ENCODE peak calls at places on chromosomes 7 and 10, in four cellular contexts. T, A, H and F are unnamed samples.

GRCh38 chr10:77374189-77374656 is 263.4 kb downstream of the KCNMA1 start:
- DNase-seq in T (no peak), A (no peak), H (no peak), F (no peak)

GRCh38 chr10:119501690-119502089 is 40.8 kb downstream of the RGS10 start:
- DNase-seq in T (no peak), A (no peak), H (no peak), F (no peak)

GRCh38 chr10:131212763-131213325 is 98.7 kb downstream of the TCERG1L start:
- DNase-seq in T (no peak), A (no peak), H (no peak), F (peak; percentile 20)

GRCh38 chr7:35793225-35793579 is 7.7 kb upstream of the SEPTIN7 start:
- DNase-seq in T (peak; percentile 13), A (peak; percentile 4), H (no peak), F (no peak)

GRCh38 chr7:73504017-73504416 is 18.1 kb downstream of the BAZ1B start:
- DNase-seq in T (no peak), A (no peak), H (no peak), F (no peak)

GRCh38 chr7:30667172-30667571 is 15.1 kb downstream of the CRHR2 start:
- DNase-seq in T (no peak), A (no peak), H (no peak), F (no peak)

GRCh38 chr7:99385564-99385963 is 11.0 kb downstream of the ARPC1B start:
- DNase-seq in T (no peak), A (no peak), H (no peak), F (no peak)

GRCh38 chr7:112205348-112206237 is 606 bp downstream of the DOCK4 start:
- DNase-seq in T (peak; percentile 70), A (peak; percentile 71), H (peak; percentile 54), F (peak; percentile 80)

GRCh38 chr7:6106140-6106904 is 75.1 kb downstream of the ANKRD61 start:
- DNase-seq in T (no peak), A (peak; percentile 23), H (no peak), F (no peak)

GRCh38 chr10:1400129-1400865 is 337.0 kb downstream of the ADARB2 start:
- DNase-seq in T (no peak), A (no peak), H (no peak), F (no peak)

GRCh38 chr10:88374392-88375145 is 208.5 kb downstream of the RNLS start:
- DNase-seq in T (no peak), A (peak; percentile 48), H (no peak), F (no peak)

GRCh38 chr7:149196151-149196704 is 882 bp downstream of the ZNF282 start:
- DNase-seq in T (no peak), A (no peak), H (no peak), F (no peak)

GRCh38 chr7:4748267-4748666 is 27.2 kb upstream of the AP5Z1 start:
- DNase-seq in T (no peak), A (no peak), H (no peak), F (no peak)

GRCh38 chr7:97421307-97421905 is 303.9 kb downstream of the SDHAF3 start:
- DNase-seq in T (no peak), A (no peak), H (no peak), F (no peak)

GRCh38 chr10:60384708-60385398 is 4.8 kb downstream of the ANK3 start:
- DNase-seq in T (peak; percentile 23), A (peak; percentile 99), H (peak; percentile 37), F (no peak)

GRCh38 chr7:35828817-35829216 is 28.0 kb downstream of the SEPTIN7 start:
- DNase-seq in T (no peak), A (no peak), H (no peak), F (no peak)

GRCh38 chr10:21281765-21282484 is 243.6 kb downstream of the SKIDA1 start:
- DNase-seq in T (no peak), A (no peak), H (no peak), F (no peak)

GRCh38 chr10:88386878-88387773 is 196.0 kb downstream of the RNLS start:
- DNase-seq in T (peak; percentile 15), A (peak; percentile 93), H (peak; percentile 33), F (no peak)

GRCh38 chr7:109751241-109751640 is 1181.6 kb downstream of the DNAJB9 start:
- DNase-seq in T (no peak), A (no peak), H (peak; percentile 34), F (no peak)

GRCh38 chr10:50469778-50470193 is 154.0 kb downstream of the SGMS1 start:
- DNase-seq in T (no peak), A (no peak), H (no peak), F (no peak)

GRCh38 chr7:101234636-101235035 is 3.0 kb downstream of the CLDN15 start:
- DNase-seq in T (no peak), A (no peak), H (no peak), F (no peak)

DNA sequence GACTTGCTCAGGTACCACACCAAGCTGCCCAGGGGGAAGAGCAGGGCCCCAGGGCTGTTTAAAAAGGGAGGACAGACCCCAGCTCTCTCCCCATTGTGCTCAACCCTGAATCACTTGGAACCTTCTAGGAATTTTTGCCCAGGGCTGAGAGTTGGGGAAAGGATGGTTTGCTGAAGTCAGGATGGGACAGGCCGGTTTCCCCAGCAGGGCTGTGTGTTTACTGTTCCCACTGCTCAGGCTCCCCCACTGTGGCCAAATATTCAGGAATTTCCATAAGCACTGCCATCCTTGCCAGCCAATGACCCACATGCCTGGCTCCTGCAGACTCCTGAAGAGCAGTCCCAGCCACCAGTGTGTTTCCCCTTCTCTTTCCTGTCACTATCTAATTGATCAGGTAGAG is 120.7 kb downstream of the WDFY4 start:
- DNase-seq in T (no peak), A (no peak), H (no peak), F (no peak)
- H3K4me3 ChIP-seq in T (no peak overlapping the region), A (no peak overlapping the region), H (no peak overlapping the region), F (no peak overlapping the region)

GRCh38 chr7:130901209-130901783 is 167.3 kb upstream of the KLF14 start:
- DNase-seq in T (peak; percentile 71), A (peak; percentile 99), H (peak; percentile 74), F (peak; percentile 85)

GRCh38 chr7:130899071-130899451 is 165.1 kb upstream of the KLF14 start:
- DNase-seq in T (no peak), A (no peak), H (no peak), F (no peak)

GRCh38 chr7:130899638-130900401 is 165.8 kb upstream of the KLF14 start:
- DNase-seq in T (no peak), A (no peak), H (no peak), F (no peak)

GRCh38 chr7:130902755-130903357 is 168.8 kb upstream of the KLF14 start:
- DNase-seq in T (no peak), A (no peak), H (no peak), F (no peak)

DNA sequence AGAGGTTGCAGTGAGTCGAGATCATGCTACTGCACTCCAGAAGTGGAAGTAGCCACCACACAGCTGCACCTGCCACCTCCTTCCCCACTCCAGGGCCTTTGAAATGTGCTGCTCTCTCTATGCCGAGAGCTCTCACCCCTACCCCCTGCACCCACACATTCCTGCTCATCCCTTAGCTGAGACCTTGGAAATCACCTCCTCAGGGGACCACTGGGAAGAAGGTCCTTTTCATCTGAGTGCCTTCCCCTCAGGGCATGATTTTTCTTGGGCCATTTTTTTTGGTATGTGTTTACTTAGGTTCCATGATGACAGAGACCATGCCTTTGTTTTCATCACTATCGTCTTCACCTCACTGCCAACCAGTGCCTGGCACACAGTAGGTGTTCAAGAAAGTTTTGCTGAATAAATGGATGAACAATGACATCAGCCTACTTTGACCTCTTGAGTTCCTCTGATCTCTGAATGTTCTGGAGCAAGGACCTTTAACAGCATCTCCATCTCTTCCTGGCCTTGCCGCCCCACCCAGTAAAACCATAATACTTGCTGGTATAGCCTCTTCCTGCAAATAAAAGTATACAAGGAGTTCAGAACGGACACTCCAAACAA is 166.6 kb upstream of the KLF14 start:
- DNase-seq in T (no peak), A (no peak), H (no peak), F (no peak)
- H3K27ac ChIP-seq in T (peak overlapping the region; percentile 13), A (peak overlapping the region; percentile 99), H (peak overlapping the region; percentile 92), F (peak overlapping the region; percentile 48)

GRCh38 chr10:5666324-5667220 is at the start of gene ASB13:
- DNase-seq in T (peak; percentile 82), A (no peak), H (peak; percentile 68), F (peak; percentile 85)

GRCh38 chr10:5661043-5661442 is 5.4 kb downstream of the ASB13 start:
- DNase-seq in T (no peak), A (no peak), H (no peak), F (no peak)

GRCh38 chr10:5665380-5666323 is 743 bp downstream of the ASB13 start:
- DNase-seq in T (peak; percentile 39), A (no peak), H (peak; percentile 40), F (peak; percentile 73)

GRCh38 chr10:5662708-5663579 is 3.5 kb downstream of the ASB13 start:
- DNase-seq in T (no peak), A (no peak), H (no peak), F (no peak)

GRCh38 chr10:5663692-5664427 is 2.5 kb downstream of the ASB13 start:
- DNase-seq in T (no peak), A (no peak), H (peak; percentile 36), F (no peak)
- H3K4me3 ChIP-seq in T (no peak overlapping the region), A (no peak overlapping the region), H (no peak overlapping the region), F (no peak overlapping the region)

GRCh38 chr7:40802497-40802896 is 667.7 kb downstream of the SUGCT start:
- DNase-seq in T (no peak), A (no peak), H (no peak), F (no peak)

GRCh38 chr7:40805361-40805760 is 670.6 kb downstream of the SUGCT start:
- DNase-seq in T (no peak), A (peak; percentile 54), H (no peak), F (no peak)

GRCh38 chr7:40808409-40808942 is 673.7 kb downstream of the SUGCT start:
- DNase-seq in T (no peak), A (peak; percentile 96), H (no peak), F (no peak)

GRCh38 chr7:40800771-40801170 is 666.0 kb downstream of the SUGCT start:
- DNase-seq in T (no peak), A (no peak), H (no peak), F (no peak)

DNA sequence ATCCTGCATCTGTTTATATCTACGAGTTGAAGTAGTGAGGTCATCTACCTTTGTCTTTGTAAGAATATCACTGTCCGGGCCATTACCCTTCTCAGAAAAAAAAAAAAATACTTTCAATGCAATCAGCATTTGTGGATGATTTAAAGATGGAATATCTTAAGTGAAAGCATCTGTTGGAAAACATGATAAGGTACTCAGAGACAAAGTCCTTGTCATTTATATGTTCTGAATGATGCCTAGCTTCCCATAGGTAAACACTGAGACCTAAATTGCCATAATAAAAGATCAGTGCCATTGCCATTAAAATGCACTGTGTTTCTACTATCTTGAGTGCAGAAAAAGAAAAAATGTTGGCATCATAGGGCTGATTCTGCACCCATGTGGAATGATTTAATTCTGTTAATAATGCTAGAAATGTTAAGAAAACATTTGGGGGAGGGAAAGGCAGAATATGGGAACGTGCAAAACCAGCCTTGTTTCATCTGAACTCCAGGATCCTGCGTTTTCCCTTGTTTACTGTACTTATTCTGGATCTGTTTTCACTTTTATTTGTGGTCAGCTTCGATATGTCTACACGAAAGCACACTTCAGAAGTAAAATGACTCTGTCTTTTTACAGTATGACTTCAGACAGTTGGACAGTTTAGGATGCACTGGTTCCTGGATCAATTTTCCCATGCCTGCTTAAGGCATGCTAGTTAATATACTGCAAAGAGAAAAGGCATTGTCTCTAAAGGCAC is 669.8 kb downstream of the SUGCT start:
- DNase-seq in T (no peak), A (no peak), H (no peak), F (no peak)
- H3K27ac ChIP-seq in T (no peak overlapping the region), A (no peak overlapping the region), H (no peak overlapping the region), F (no peak overlapping the region)

GRCh38 chr7:157358753-157359096 is 21.9 kb downstream of the DNAJB6 start:
- DNase-seq in T (no peak), A (no peak), H (no peak), F (no peak)
- H3K4me3 ChIP-seq in T (no peak overlapping the region), A (no peak overlapping the region), H (no peak overlapping the region), F (no peak overlapping the region)